ENCODE peak calls at places on chromosomes 13 and 19, in eight cellular contexts. G, A, N, O, Q, X, S and J are unnamed samples.

GRCh38 chr19:3083964-3084363 is 10.2 kb upstream of the GNA11 start:
- DNase-seq in S (no peak), O (no peak), A (no peak), Q (no peak), G (no peak), N (no peak), X (no peak), J (no peak)

GRCh38 chr19:45250216-45250831 is 747 bp upstream of the MARK4 start:
- DNase-seq in S (no peak), N (no peak), G (peak; percentile 14), A (no peak), O (no peak), X (no peak), Q (no peak), J (peak; percentile 29)

GRCh38 chr19:34402074-34402600 is 2.1 kb upstream of the PDCD2L start:
- DNase-seq in O (peak; percentile 9), N (no peak), Q (no peak), A (no peak), X (no peak), G (peak; percentile 13), S (peak; percentile 61), J (peak; percentile 68)

GRCh38 chr19:14511245-14511625 is 7.0 kb downstream of the DNAJB1 start:
- DNase-seq in X (no peak), S (no peak), Q (no peak), G (no peak), O (no peak), A (no peak), N (no peak), J (no peak)

GRCh38 chr13:101258071-101258470 is 158.2 kb downstream of the NALCN start:
- DNase-seq in G (no peak), S (peak; percentile 47), A (no peak), Q (no peak), X (no peak), N (peak; percentile 89), O (peak; percentile 75), J (peak; percentile 78)

GRCh38 chr13:20305587-20305986 is 73.5 kb upstream of the GJB6 start:
- DNase-seq in A (no peak), S (no peak), X (no peak), Q (no peak), G (no peak), N (no peak), O (no peak), J (no peak)

GRCh38 chr13:43009506-43009905 is 13.9 kb upstream of the DNAJC15 start:
- DNase-seq in G (no peak), O (no peak), X (no peak), Q (no peak), N (peak; percentile 78), A (no peak), S (no peak), J (no peak)

GRCh38 chr13:112342841-112343361 is 33.3 kb upstream of the SPACA7 start:
- DNase-seq in A (no peak), N (no peak), G (no peak), X (no peak), O (no peak), S (no peak), Q (no peak), J (no peak)

GRCh38 chr13:100045355-100045754 is 43.5 kb upstream of the PCCA start:
- DNase-seq in S (no peak), A (no peak), G (no peak), N (no peak), O (no peak), Q (no peak), X (no peak), J (peak; percentile 56)

GRCh38 chr19:2188708-2189385 is 25.1 kb downstream of the DOT1L start:
- DNase-seq in G (no peak), O (no peak), X (no peak), S (no peak), A (no peak), N (peak; percentile 60), Q (no peak), J (no peak)

GRCh38 chr13:86581711-86582110 is 782.5 kb upstream of the SLITRK6 start:
- DNase-seq in N (peak; percentile 13), S (no peak), G (no peak), A (no peak), O (no peak), X (no peak), Q (no peak), J (no peak)

GRCh38 chr13:91142572-91142971 is 204.9 kb upstream of the MIR17HG start:
- DNase-seq in A (no peak), Q (no peak), X (no peak), G (no peak), N (no peak), S (peak; percentile 37), O (peak; percentile 67), J (peak; percentile 92)

GRCh38 chr13:50529154-50529882 is 314.2 kb downstream of the DLEU7 start:
- DNase-seq in Q (peak; percentile 43), G (peak; percentile 52), N (peak; percentile 21), A (peak; percentile 72), S (peak; percentile 76), O (peak; percentile 68), X (peak; percentile 21), J (peak; percentile 96)

GRCh38 chr13:47798194-47798593 is 202.9 kb downstream of the SUCLA2 start:
- DNase-seq in X (no peak), O (no peak), G (no peak), N (no peak), Q (no peak), A (no peak), S (no peak), J (no peak)

GRCh38 chr19:1264801-1265610 is 4.1 kb upstream of the CIRBP start:
- DNase-seq in S (no peak), X (no peak), A (no peak), O (no peak), N (peak; percentile 85), Q (no peak), G (peak; percentile 88), J (peak; percentile 48)